ENCODE peak calls at places on chromosomes 4 and X, in nine cellular contexts. One of them, this sample, is unnamed.

GRCh38 chr4:168751263-168752225 is 254.7 kb downstream of the PALLD start:
- DNase-seq in Caki2: no peak
- DNase-seq in AG04450: peak
- DNase-seq in LoVo: no peak
- DNase-seq in HTR-8/SVneo: no peak
- DNase-seq in Calu3: no peak
- DNase-seq in ascending aorta: no peak
- DNase-seq in activated T-helper 1 cell treated with anti-CD3 and anti-CD28 coated beads, Interleukin-2, amount 50 U/mL, for 16 hours: no peak
- DNase-seq in stimulated activated CD4-positive, alpha-beta T cell treated with anti-CD3 and anti-CD28 coated beads, Interleukin-4, amount 100 ng/mL, for 48 hours: no peak
- DNase-seq in this sample: no peak

GRCh38 chr4:3712112-3712805 is 53.9 kb upstream of the ADRA2C start:
- DNase-seq in HTR-8/SVneo: no peak
- DNase-seq in stimulated activated CD4-positive, alpha-beta T cell treated with anti-CD3 and anti-CD28 coated beads, Interleukin-4, amount 100 ng/mL, for 48 hours: no peak
- DNase-seq in Caki2: no peak
- DNase-seq in ascending aorta: no peak
- DNase-seq in LoVo: no peak
- DNase-seq in AG04450: no peak
- DNase-seq in Calu3: no peak
- DNase-seq in activated T-helper 1 cell treated with anti-CD3 and anti-CD28 coated beads, Interleukin-2, amount 50 U/mL, for 16 hours: no peak
- DNase-seq in this sample: no peak

GRCh38 chr4:153555730-153556440 is 89.7 kb downstream of the TMEM131L start:
- DNase-seq in HTR-8/SVneo: peak
- DNase-seq in ascending aorta: no peak
- DNase-seq in LoVo: no peak
- DNase-seq in stimulated activated CD4-positive, alpha-beta T cell treated with anti-CD3 and anti-CD28 coated beads, Interleukin-4, amount 100 ng/mL, for 48 hours: no peak
- DNase-seq in activated T-helper 1 cell treated with anti-CD3 and anti-CD28 coated beads, Interleukin-2, amount 50 U/mL, for 16 hours: no peak
- DNase-seq in AG04450: peak
- DNase-seq in Calu3: no peak
- DNase-seq in Caki2: no peak
- DNase-seq in this sample: no peak

GRCh38 chrX:119468930-119469635 is 839 bp downstream of the SLC25A5 start:
- DNase-seq in stimulated activated CD4-positive, alpha-beta T cell treated with anti-CD3 and anti-CD28 coated beads, Interleukin-4, amount 100 ng/mL, for 48 hours: peak
- DNase-seq in HTR-8/SVneo: peak
- DNase-seq in activated T-helper 1 cell treated with anti-CD3 and anti-CD28 coated beads, Interleukin-2, amount 50 U/mL, for 16 hours: peak
- DNase-seq in LoVo: peak
- DNase-seq in AG04450: no peak
- DNase-seq in Caki2: peak
- DNase-seq in Calu3: peak
- DNase-seq in ascending aorta: peak
- DNase-seq in this sample: peak

GRCh38 chr4:139872274-139872673 is 206.7 kb downstream of the MGST2 start:
- DNase-seq in activated T-helper 1 cell treated with anti-CD3 and anti-CD28 coated beads, Interleukin-2, amount 50 U/mL, for 16 hours: no peak
- DNase-seq in AG04450: peak
- DNase-seq in ascending aorta: no peak
- DNase-seq in LoVo: no peak
- DNase-seq in HTR-8/SVneo: peak
- DNase-seq in stimulated activated CD4-positive, alpha-beta T cell treated with anti-CD3 and anti-CD28 coated beads, Interleukin-4, amount 100 ng/mL, for 48 hours: no peak
- DNase-seq in Caki2: peak
- DNase-seq in Calu3: peak
- DNase-seq in this sample: no peak

GRCh38 chr4:131098976-131099375 is 2003.0 kb downstream of the C4orf33 start:
- DNase-seq in stimulated activated CD4-positive, alpha-beta T cell treated with anti-CD3 and anti-CD28 coated beads, Interleukin-4, amount 100 ng/mL, for 48 hours: no peak
- DNase-seq in Caki2: no peak
- DNase-seq in ascending aorta: no peak
- DNase-seq in AG04450: no peak
- DNase-seq in LoVo: no peak
- DNase-seq in activated T-helper 1 cell treated with anti-CD3 and anti-CD28 coated beads, Interleukin-2, amount 50 U/mL, for 16 hours: no peak
- DNase-seq in Calu3: no peak
- DNase-seq in HTR-8/SVneo: no peak
- DNase-seq in this sample: no peak

GRCh38 chr4:52015366-52015765 is 4.8 kb downstream of the LRRC66 start:
- DNase-seq in Caki2: no peak
- DNase-seq in ascending aorta: no peak
- DNase-seq in activated T-helper 1 cell treated with anti-CD3 and anti-CD28 coated beads, Interleukin-2, amount 50 U/mL, for 16 hours: no peak
- DNase-seq in AG04450: no peak
- DNase-seq in stimulated activated CD4-positive, alpha-beta T cell treated with anti-CD3 and anti-CD28 coated beads, Interleukin-4, amount 100 ng/mL, for 48 hours: no peak
- DNase-seq in LoVo: no peak
- DNase-seq in HTR-8/SVneo: no peak
- DNase-seq in Calu3: no peak
- DNase-seq in this sample: peak

GRCh38 chr4:82422616-82423015 is 7.6 kb downstream of the HNRNPDL start:
- DNase-seq in ascending aorta: no peak
- DNase-seq in LoVo: no peak
- DNase-seq in Calu3: no peak
- DNase-seq in activated T-helper 1 cell treated with anti-CD3 and anti-CD28 coated beads, Interleukin-2, amount 50 U/mL, for 16 hours: no peak
- DNase-seq in Caki2: no peak
- DNase-seq in HTR-8/SVneo: no peak
- DNase-seq in stimulated activated CD4-positive, alpha-beta T cell treated with anti-CD3 and anti-CD28 coated beads, Interleukin-4, amount 100 ng/mL, for 48 hours: no peak
- DNase-seq in AG04450: no peak
- DNase-seq in this sample: no peak

GRCh38 chr4:168917150-168917779 is 92.8 kb downstream of the CBR4 start:
- DNase-seq in Calu3: no peak
- DNase-seq in AG04450: no peak
- DNase-seq in Caki2: no peak
- DNase-seq in activated T-helper 1 cell treated with anti-CD3 and anti-CD28 coated beads, Interleukin-2, amount 50 U/mL, for 16 hours: no peak
- DNase-seq in LoVo: peak
- DNase-seq in stimulated activated CD4-positive, alpha-beta T cell treated with anti-CD3 and anti-CD28 coated beads, Interleukin-4, amount 100 ng/mL, for 48 hours: no peak
- DNase-seq in ascending aorta: no peak
- DNase-seq in HTR-8/SVneo: peak
- DNase-seq in this sample: peak

GRCh38 chrX:19179389-19179788 is 57.1 kb upstream of the ADGRG2 start:
- DNase-seq in ascending aorta: no peak
- DNase-seq in AG04450: no peak
- DNase-seq in activated T-helper 1 cell treated with anti-CD3 and anti-CD28 coated beads, Interleukin-2, amount 50 U/mL, for 16 hours: no peak
- DNase-seq in Caki2: peak
- DNase-seq in stimulated activated CD4-positive, alpha-beta T cell treated with anti-CD3 and anti-CD28 coated beads, Interleukin-4, amount 100 ng/mL, for 48 hours: no peak
- DNase-seq in Calu3: no peak
- DNase-seq in LoVo: no peak
- DNase-seq in HTR-8/SVneo: no peak
- DNase-seq in this sample: no peak

GRCh38 chr4:25863347-25863784 is 578 bp upstream of the SEL1L3 start:
- DNase-seq in Calu3: peak
- DNase-seq in stimulated activated CD4-positive, alpha-beta T cell treated with anti-CD3 and anti-CD28 coated beads, Interleukin-4, amount 100 ng/mL, for 48 hours: no peak
- DNase-seq in HTR-8/SVneo: no peak
- DNase-seq in ascending aorta: no peak
- DNase-seq in AG04450: no peak
- DNase-seq in LoVo: peak
- DNase-seq in Caki2: no peak
- DNase-seq in activated T-helper 1 cell treated with anti-CD3 and anti-CD28 coated beads, Interleukin-2, amount 50 U/mL, for 16 hours: no peak
- DNase-seq in this sample: peak

GRCh38 chr4:76235915-76236314 is 15.6 kb upstream of the FAM47E start:
- DNase-seq in Calu3: no peak
- DNase-seq in AG04450: no peak
- DNase-seq in ascending aorta: no peak
- DNase-seq in stimulated activated CD4-positive, alpha-beta T cell treated with anti-CD3 and anti-CD28 coated beads, Interleukin-4, amount 100 ng/mL, for 48 hours: no peak
- DNase-seq in activated T-helper 1 cell treated with anti-CD3 and anti-CD28 coated beads, Interleukin-2, amount 50 U/mL, for 16 hours: no peak
- DNase-seq in HTR-8/SVneo: no peak
- DNase-seq in Caki2: no peak
- DNase-seq in LoVo: peak
- DNase-seq in this sample: peak

GRCh38 chr4:139791681-139792080 is 126.1 kb downstream of the MGST2 start:
- DNase-seq in LoVo: no peak
- DNase-seq in stimulated activated CD4-positive, alpha-beta T cell treated with anti-CD3 and anti-CD28 coated beads, Interleukin-4, amount 100 ng/mL, for 48 hours: no peak
- DNase-seq in HTR-8/SVneo: no peak
- DNase-seq in ascending aorta: no peak
- DNase-seq in Caki2: no peak
- DNase-seq in Calu3: no peak
- DNase-seq in activated T-helper 1 cell treated with anti-CD3 and anti-CD28 coated beads, Interleukin-2, amount 50 U/mL, for 16 hours: no peak
- DNase-seq in AG04450: no peak
- DNase-seq in this sample: no peak

GRCh38 chr4:137997496-137997895 is 244.7 kb downstream of the SLC7A11 start:
- DNase-seq in activated T-helper 1 cell treated with anti-CD3 and anti-CD28 coated beads, Interleukin-2, amount 50 U/mL, for 16 hours: no peak
- DNase-seq in HTR-8/SVneo: no peak
- DNase-seq in Caki2: no peak
- DNase-seq in AG04450: no peak
- DNase-seq in Calu3: no peak
- DNase-seq in stimulated activated CD4-positive, alpha-beta T cell treated with anti-CD3 and anti-CD28 coated beads, Interleukin-4, amount 100 ng/mL, for 48 hours: no peak
- DNase-seq in ascending aorta: no peak
- DNase-seq in LoVo: no peak
- DNase-seq in this sample: no peak

GRCh38 chrX:55107911-55108310 is 19.1 kb downstream of the PAGE2 start:
- DNase-seq in activated T-helper 1 cell treated with anti-CD3 and anti-CD28 coated beads, Interleukin-2, amount 50 U/mL, for 16 hours: no peak
- DNase-seq in Caki2: no peak
- DNase-seq in HTR-8/SVneo: no peak
- DNase-seq in Calu3: no peak
- DNase-seq in stimulated activated CD4-positive, alpha-beta T cell treated with anti-CD3 and anti-CD28 coated beads, Interleukin-4, amount 100 ng/mL, for 48 hours: no peak
- DNase-seq in ascending aorta: no peak
- DNase-seq in AG04450: no peak
- DNase-seq in LoVo: no peak
- DNase-seq in this sample: peak

GRCh38 chrX:10608099-10608498 is 12.3 kb downstream of the MID1 start:
- DNase-seq in stimulated activated CD4-positive, alpha-beta T cell treated with anti-CD3 and anti-CD28 coated beads, Interleukin-4, amount 100 ng/mL, for 48 hours: no peak
- DNase-seq in Caki2: no peak
- DNase-seq in AG04450: peak
- DNase-seq in Calu3: no peak
- DNase-seq in LoVo: no peak
- DNase-seq in ascending aorta: no peak
- DNase-seq in HTR-8/SVneo: no peak
- DNase-seq in activated T-helper 1 cell treated with anti-CD3 and anti-CD28 coated beads, Interleukin-2, amount 50 U/mL, for 16 hours: no peak
- DNase-seq in this sample: peak